ENCODE peak calls at places on chromosomes 11 and 22, in four cellular contexts. N is GM12878, H is HCT116, V is SK-N-SH. Z is an unnamed sample.

GRCh38 chr11:121437686-121438078 is 14.4 kb upstream of the SORL1 start:
- DNase-seq in H (no peak), N (no peak), V (no peak), Z (no peak)

GRCh38 chr11:10005955-10006525 is 288.0 kb downstream of the SBF2 start:
- DNase-seq in V (no peak), N (no peak), H (no peak), Z (no peak)

GRCh38 chr11:82999232-82999631 is 72.5 kb downstream of the RAB30 start:
- DNase-seq in V (no peak), H (no peak), N (no peak), Z (no peak)

GRCh38 chr22:23700706-23701105 is 9.9 kb downstream of the RGL4 start:
- DNase-seq in H (no peak), N (no peak), V (no peak), Z (no peak)

GRCh38 chr22:44448271-44448780 is 49.7 kb downstream of the RTL6 start:
- DNase-seq in H (no peak), V (peak; percentile 49), N (no peak), Z (no peak)

GRCh38 chr11:69354545-69354897 is 60.6 kb downstream of the MYEOV start:
- DNase-seq in H (no peak), N (no peak), V (no peak), Z (no peak)

GRCh38 chr22:40042312-40042711 is 47.6 kb downstream of the FAM83F start:
- DNase-seq in V (no peak), H (no peak), N (no peak), Z (no peak)

GRCh38 chr22:50325444-50326224 is 1.2 kb downstream of the DENND6B start:
- DNase-seq in N (no peak), H (no peak), V (no peak), Z (no peak)

GRCh38 chr11:70292166-70292565 is 21.7 kb downstream of the PPFIA1 start:
- DNase-seq in V (no peak), N (no peak), H (no peak), Z (no peak)

DNA sequence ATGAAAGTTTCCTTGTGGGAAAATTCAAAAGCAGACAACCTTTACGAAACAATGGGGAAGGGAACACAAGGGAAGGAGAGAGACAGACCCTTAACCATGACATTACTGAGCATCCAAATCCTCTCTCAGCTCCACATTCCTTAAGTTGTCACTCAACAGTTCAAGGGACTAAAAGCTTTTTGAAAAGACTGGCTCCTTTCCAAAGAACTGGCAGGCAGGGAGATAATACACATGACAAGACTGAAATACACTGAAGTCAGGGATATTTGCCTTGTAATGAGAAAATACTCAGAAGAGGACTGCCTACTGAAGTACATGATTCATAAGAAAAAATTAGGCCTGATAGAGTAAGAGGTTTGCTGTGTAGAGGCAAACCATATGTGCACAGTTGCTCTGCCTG is 69.1 kb downstream of the SMCO4 start:
- DNase-seq in H (no peak), N (no peak), V (no peak), Z (no peak)
- TF ChIP-seq YY1 in H (no peak), N (no peak), V (no peak), Z (no peak)

GRCh38 chr11:2380807-2381350 is 3.8 kb downstream of the CD81 start:
- DNase-seq in V (no peak), H (no peak), N (peak; percentile 55), Z (no peak)
- H3K4me3 ChIP-seq in V (no peak overlapping the region), H (no peak overlapping the region), N (peak overlapping the region; percentile 61), Z (no peak overlapping the region)

GRCh38 chr11:72379384-72380131 is 54.8 kb downstream of the CLPB start:
- DNase-seq in N (no peak), H (no peak), V (no peak), Z (no peak)
- H3K9ac ChIP-seq in N (no peak overlapping the region), H (no peak overlapping the region), V (no peak overlapping the region), Z (no peak overlapping the region)

GRCh38 chr22:17706451-17706900 is 67.8 kb downstream of the BID start:
- DNase-seq in H (peak; percentile 54), V (peak; percentile 33), N (peak; percentile 89), Z (peak; percentile 28)
- TF ChIP-seq YY1 in H (no peak), V (peak; percentile 19), N (no peak), Z (no peak)

GRCh38 chr11:86803136-86803535 is 2.8 kb downstream of the PRSS23 start:
- DNase-seq in V (no peak), N (no peak), H (no peak), Z (no peak)

GRCh38 chr11:86803641-86804040 is 3.3 kb downstream of the PRSS23 start:
- DNase-seq in N (no peak), V (no peak), H (no peak), Z (no peak)

GRCh38 chr11:86805873-86806310 is 5.5 kb downstream of the PRSS23 start:
- DNase-seq in V (no peak), N (peak; percentile 13), H (no peak), Z (no peak)

GRCh38 chr11:86806903-86807302 is 6.6 kb downstream of the PRSS23 start:
- DNase-seq in V (no peak), H (no peak), N (no peak), Z (no peak)

DNA sequence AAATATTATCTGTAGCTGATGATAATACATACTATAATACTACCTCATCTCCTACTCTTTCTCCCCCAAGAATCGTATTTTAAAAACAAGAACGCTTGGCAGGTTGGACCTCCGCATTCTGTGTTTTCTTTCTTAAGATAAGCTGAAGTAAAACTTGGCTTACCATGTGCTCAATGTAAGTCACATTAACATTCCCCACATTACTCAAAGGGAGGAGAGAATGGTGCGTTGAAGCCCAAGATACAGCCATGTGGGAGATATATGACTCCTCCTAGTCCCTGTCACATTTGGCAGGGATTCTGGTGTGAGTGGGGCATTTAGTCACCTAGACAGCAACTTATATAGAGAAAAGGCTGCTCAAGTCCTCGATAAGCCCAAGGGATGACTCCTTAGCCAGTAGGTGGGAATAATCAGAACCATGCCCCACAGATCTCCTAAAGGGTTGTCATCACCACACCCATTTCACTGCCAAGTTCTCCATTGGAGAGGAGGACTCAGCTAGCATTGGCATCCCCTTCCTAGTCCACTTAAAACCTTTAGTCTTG is 4.6 kb downstream of the PRSS23 start:
- DNase-seq in N (no peak), H (no peak), V (no peak), Z (no peak)
- H3K4me3 ChIP-seq in N (no peak overlapping the region), H (no peak overlapping the region), V (no peak overlapping the region), Z (no peak overlapping the region)

GRCh38 chr11:3217751-3218482 is 696 bp downstream of the MRGPRG start:
- DNase-seq in V (peak; percentile 34), H (no peak), N (no peak), Z (no peak)

GRCh38 chr11:3213659-3214419 is 4.8 kb downstream of the MRGPRG start:
- DNase-seq in N (no peak), V (no peak), H (no peak), Z (no peak)

GRCh38 chr11:3215346-3216026 is 3.1 kb downstream of the MRGPRG start:
- DNase-seq in N (no peak), V (no peak), H (no peak), Z (no peak)

GRCh38 chr11:3214420-3214699 is 4.3 kb downstream of the MRGPRG start:
- DNase-seq in V (no peak), H (no peak), N (no peak), Z (no peak)

GRCh38 chr11:3216027-3216525 is 2.5 kb downstream of the MRGPRG start:
- DNase-seq in N (no peak), V (no peak), H (no peak), Z (no peak)
- H3K9ac ChIP-seq in N (no peak overlapping the region), V (no peak overlapping the region), H (no peak overlapping the region), Z (no peak overlapping the region)

GRCh38 chr22:45450101-45450785 is 36.8 kb downstream of the RIBC2 start:
- DNase-seq in N (no peak), V (no peak), H (no peak), Z (no peak)

GRCh38 chr22:45451988-45452387 is 38.5 kb downstream of the RIBC2 start:
- DNase-seq in N (no peak), H (no peak), V (no peak), Z (no peak)

GRCh38 chr22:45452565-45453449 is 39.3 kb downstream of the RIBC2 start:
- DNase-seq in N (no peak), V (no peak), H (no peak), Z (no peak)

GRCh38 chr22:45448431-45448830 is 34.9 kb downstream of the RIBC2 start:
- DNase-seq in H (no peak), N (no peak), V (no peak), Z (no peak)

GRCh38 chr22:45450931-45451651 is 37.6 kb downstream of the RIBC2 start:
- DNase-seq in H (no peak), V (no peak), N (no peak), Z (no peak)
- TF ChIP-seq YY1 in H (no peak), V (peak; percentile 12), N (no peak), Z (no peak)

GRCh38 chr11:76129729-76130128 is 76.6 kb downstream of the WNT11 start:
- DNase-seq in H (no peak), V (no peak), N (no peak), Z (no peak)
- H3K4me3 ChIP-seq in H (no peak overlapping the region), V (no peak overlapping the region), N (no peak overlapping the region), Z (no peak overlapping the region)

GRCh38 chr11:112553340-112553739 is 292.7 kb upstream of the PLET1 start:
- DNase-seq in V (no peak), H (no peak), N (no peak), Z (no peak)
- H3K9ac ChIP-seq in V (no peak overlapping the region), H (no peak overlapping the region), N (no peak overlapping the region), Z (no peak overlapping the region)

Z was measured in NT2/D1.